ENCODE peak calls at places on chromosomes 13 and 19, in seven cellular contexts. A, F, T, V, H, D and W are unnamed samples.

GRCh38 chr13:45219938-45220375 is 19.1 kb upstream of the KCTD4 start:
- ATAC-seq in A (no peak), F (no peak), T (peak), V (peak), H (no peak), D (no peak), W (no peak)

GRCh38 chr19:51002542-51003311 is 1.3 kb upstream of the KLK8 start:
- ATAC-seq in A (peak), F (peak), T (peak), V (peak), H (no peak), D (no peak), W (peak)

GRCh38 chr13:101755228-101755887 is 302.9 kb downstream of the ITGBL1 start:
- ATAC-seq in A (no peak), F (no peak), T (no peak), V (no peak), H (no peak), D (no peak), W (no peak)

GRCh38 chr19:5057860-5058259 is 88.9 kb downstream of the KDM4B start:
- ATAC-seq in A (peak), F (peak), T (peak), V (peak), H (peak), D (no peak), W (peak)

GRCh38 chr13:109332501-109333499 is 453.6 kb downstream of the IRS2 start:
- ATAC-seq in A (no peak), F (no peak), T (no peak), V (no peak), H (no peak), D (no peak), W (no peak)

GRCh38 chr13:77871596-77871995 is 47.0 kb downstream of the EDNRB start:
- ATAC-seq in A (no peak), F (no peak), T (no peak), V (no peak), H (no peak), D (no peak), W (no peak)

GRCh38 chr13:99258210-99258860 is at the start of gene GPR18:
- ATAC-seq in A (no peak), F (no peak), T (no peak), V (no peak), H (no peak), D (no peak), W (no peak)

GRCh38 chr19:42287017-42287825 is 14.7 kb upstream of the PRR19 start:
- ATAC-seq in A (no peak), F (no peak), T (no peak), V (no peak), H (no peak), D (no peak), W (no peak)

GRCh38 chr19:5891938-5892771 is 11.4 kb downstream of the NDUFA11 start:
- ATAC-seq in A (peak), F (peak), T (peak), V (peak), H (peak), D (peak), W (peak)

GRCh38 chr13:99956473-99957349 is 14.9 kb downstream of the ZIC5 start:
- ATAC-seq in A (peak), F (no peak), T (no peak), V (no peak), H (peak), D (no peak), W (no peak)

GRCh38 chr19:2952953-2953481 is 8.2 kb upstream of the ZNF77 start:
- ATAC-seq in A (no peak), F (no peak), T (no peak), V (no peak), H (peak), D (peak), W (no peak)

GRCh38 chr19:48064509-48064908 is 20.6 kb upstream of the CABP5 start:
- ATAC-seq in A (peak), F (no peak), T (no peak), V (no peak), H (no peak), D (no peak), W (no peak)

GRCh38 chr13:106151056-106151699 is 384.3 kb downstream of the EFNB2 start:
- ATAC-seq in A (peak), F (no peak), T (peak), V (no peak), H (no peak), D (peak), W (no peak)

GRCh38 chr13:23870356-23871146 is 18.6 kb downstream of the MIPEP start:
- ATAC-seq in A (no peak), F (no peak), T (no peak), V (no peak), H (no peak), D (no peak), W (no peak)

GRCh38 chr13:45398862-45399261 is 19.3 kb downstream of the SLC25A30 start:
- ATAC-seq in A (no peak), F (no peak), T (no peak), V (no peak), H (no peak), D (no peak), W (no peak)

GRCh38 chr13:110250258-110250891 is 56.6 kb downstream of the COL4A1 start:
- ATAC-seq in A (no peak), F (no peak), T (no peak), V (no peak), H (no peak), D (peak), W (peak)

GRCh38 chr19:4054471-4055208 is 12.1 kb downstream of the ZBTB7A start:
- ATAC-seq in A (no peak), F (no peak), T (no peak), V (no peak), H (no peak), D (no peak), W (no peak)
- H3K27ac ChIP-seq in A (no peak), F (no peak), T (no peak), V (no peak), H (no peak), D (no peak), W (no peak)

DNA sequence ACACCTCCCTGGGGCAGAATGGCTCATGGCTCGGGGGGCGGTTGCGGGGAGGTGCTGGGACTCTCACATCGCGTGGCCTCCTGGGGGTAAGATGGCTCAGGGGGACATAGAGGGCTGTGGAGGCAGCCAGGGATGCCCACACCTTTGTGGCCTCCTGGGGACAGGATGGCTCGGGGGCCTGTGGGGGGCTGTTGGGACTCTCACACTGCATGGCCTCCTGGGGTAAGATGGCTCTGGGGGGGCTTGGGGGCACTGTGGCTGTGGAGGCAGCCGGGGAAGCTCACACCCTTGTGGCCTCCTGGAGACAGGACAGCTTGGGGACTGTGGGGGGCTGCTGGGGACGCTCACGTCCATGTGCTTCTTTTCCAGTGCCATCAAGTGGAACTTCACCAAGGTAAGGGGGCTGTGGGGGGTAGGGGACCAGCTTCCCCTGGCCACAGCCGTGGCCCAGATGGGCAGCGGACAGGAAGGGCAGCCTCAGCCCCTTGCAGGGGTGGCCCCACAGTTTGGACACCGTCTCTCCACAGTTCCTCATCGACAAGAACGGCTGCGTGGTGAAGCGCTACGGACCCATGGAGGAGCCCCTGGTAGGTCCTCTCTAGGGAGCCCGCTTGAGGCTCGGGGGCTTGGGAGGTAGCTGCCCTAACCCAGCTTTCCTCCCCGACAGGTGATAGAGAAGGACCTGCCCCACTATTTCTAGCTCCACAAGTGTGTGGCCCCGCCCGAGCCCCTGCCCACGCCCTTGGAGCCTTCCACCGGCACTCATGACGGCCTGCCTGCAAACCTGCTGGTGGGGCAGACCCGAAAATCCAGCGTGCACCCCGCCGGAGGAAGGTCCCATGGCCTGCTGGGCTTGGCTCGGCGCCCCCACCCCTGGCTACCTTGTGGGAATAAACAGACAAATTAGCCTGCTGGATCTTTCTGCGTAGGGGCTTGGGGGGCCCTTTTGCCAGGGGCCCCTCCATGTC is 2.4 kb downstream of the GPX4 start:
- ATAC-seq in A (no peak), F (no peak), T (no peak), V (no peak), H (no peak), D (no peak), W (no peak)
- TF ChIP-seq POLR2AphosphoS5 in A (no peak), F (peak), T (peak), V (peak), H (no peak), D (no peak), W (no peak)

GRCh38 chr13:112103971-112104872 is 37.3 kb downstream of the SOX1 start:
- ATAC-seq in A (peak), F (no peak), T (no peak), V (no peak), H (no peak), D (no peak), W (no peak)
- H3K27ac ChIP-seq in A (no peak), F (no peak), T (no peak), V (no peak), H (no peak), D (no peak), W (no peak)

DNA sequence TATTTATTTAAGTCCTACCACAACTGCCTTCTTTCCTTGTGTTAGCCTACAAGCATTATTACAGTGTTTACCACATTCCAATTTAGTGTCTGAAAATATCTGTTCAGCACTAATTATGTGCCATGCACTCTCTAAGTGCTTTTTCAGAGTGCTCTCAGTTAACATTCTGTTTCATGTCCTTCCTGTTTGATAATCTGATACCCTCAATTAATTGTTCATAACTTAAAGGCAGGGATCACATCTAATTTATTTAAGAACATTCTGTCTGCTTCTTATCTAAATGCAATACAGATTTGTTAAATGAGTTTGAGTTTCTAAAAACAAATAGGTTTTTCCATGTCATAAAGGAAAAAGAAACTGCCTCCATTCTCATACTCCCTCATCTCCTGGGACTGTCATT is 649.6 kb upstream of the ATXN8OS start:
- ATAC-seq in A (no peak), F (no peak), T (no peak), V (no peak), H (no peak), D (no peak), W (no peak)
- TF ChIP-seq POLR2AphosphoS5 in A (no peak), F (no peak), T (no peak), V (no peak), H (no peak), D (no peak), W (no peak)

DNA sequence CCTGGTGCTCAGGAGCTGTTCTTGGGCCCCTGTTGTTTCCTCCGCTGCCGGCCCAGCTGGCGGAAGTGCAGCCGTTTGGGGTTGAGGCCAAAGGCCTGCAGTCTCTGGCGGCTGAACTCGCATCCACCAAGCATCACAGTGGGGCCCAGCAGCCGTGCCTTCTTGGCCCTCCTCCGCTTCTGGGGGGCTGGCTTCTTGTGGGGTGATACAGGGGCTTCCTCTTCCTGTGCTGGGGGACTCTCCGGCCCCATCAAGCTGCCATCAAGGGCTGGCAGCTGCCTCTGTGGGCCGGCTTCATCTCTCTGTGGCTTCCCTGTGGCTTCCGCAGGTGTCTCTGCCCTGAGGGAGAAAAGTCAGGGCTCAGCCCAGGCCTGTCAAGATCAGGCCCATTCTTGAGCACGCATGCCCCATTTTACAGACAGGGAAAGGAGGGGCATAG is 10.3 kb downstream of the ATG4D start:
- ATAC-seq in A (no peak), F (peak), T (no peak), V (no peak), H (no peak), D (no peak), W (no peak)
- H3K27ac ChIP-seq in A (no peak), F (no peak), T (peak), V (no peak), H (no peak), D (no peak), W (peak)